ENCODE peak calls at places on chromosome 20, in seven cellular contexts. W is GM23338; N is activated naive CD4-positive, alpha-beta T cell treated with anti-CD3 and anti-CD28 coated beads, Interleukin-2, amount 10 ng/mL, durations not matched to agents 7 days and 5 days; F is CD8-positive, alpha-beta memory T cell; M is H9; H is SW480; K is WTC11. U is an unnamed sample.

GRCh38 chr20:3740600-3741301 is 8.3 kb downstream of the HSPA12B start:
- DNase-seq in M (peak), W (no peak), N (no peak), H (no peak), F (no peak), K (no peak), U (no peak)

GRCh38 chr20:34390769-34391447 is 27.8 kb downstream of the ITCH start:
- DNase-seq in F (no peak), H (peak), K (no peak), W (peak), M (no peak), N (no peak), U (peak)

GRCh38 chr20:48398506-48399449 is 429.0 kb downstream of the PREX1 start:
- DNase-seq in N (no peak), M (no peak), K (no peak), W (no peak), F (no peak), H (no peak), U (no peak)

GRCh38 chr20:50245561-50246366 is 55.1 kb downstream of the CEBPB start:
- DNase-seq in K (no peak), F (no peak), H (no peak), W (no peak), M (no peak), N (no peak), U (peak)

GRCh38 chr20:39399463-39399862 is 437.3 kb downstream of the DHX35 start:
- DNase-seq in W (peak), M (no peak), F (no peak), H (no peak), K (no peak), N (no peak), U (no peak)

GRCh38 chr20:12166053-12166717 is 248.5 kb downstream of the BTBD3 start:
- DNase-seq in F (no peak), H (peak), M (no peak), N (no peak), W (no peak), K (no peak), U (no peak)

GRCh38 chr20:53872561-53873248 is 197.7 kb downstream of the BCAS1 start:
- DNase-seq in W (no peak), N (peak), F (peak), K (no peak), H (no peak), M (no peak), U (no peak)

GRCh38 chr20:62583424-62583920 is 58.8 kb upstream of the SLCO4A1 start:
- DNase-seq in K (no peak), N (no peak), H (no peak), F (no peak), M (no peak), W (peak), U (no peak)

GRCh38 chr20:31569163-31570020 is 35.7 kb upstream of the ID1 start:
- DNase-seq in F (peak), K (peak), W (peak), H (peak), N (peak), M (peak), U (peak)

GRCh38 chr20:60352580-60352979 is 394.4 kb downstream of the CDH26 start:
- DNase-seq in N (no peak), W (no peak), K (no peak), H (no peak), F (no peak), M (no peak), U (no peak)